ENCODE peak calls at places on chromosomes 4 and X, in five cellular contexts. N, G, Q, U and K are unnamed samples.
A peak's percentile ranks its signal among the peaks of the same experiment; 100 is the strongest.

GRCh38 chr4:138007572-138007971 is 234.6 kb downstream of the SLC7A11 start:
- DNase-seq in N (peak; percentile 44), G (no peak), Q (no peak), U (no peak), K (no peak)

GRCh38 chrX:119174900-119175299 is 47.3 kb upstream of the KIAA1210 start:
- DNase-seq in N (no peak), G (no peak), Q (no peak), U (no peak), K (no peak)

GRCh38 chr4:34953145-34953799 is 1291.0 kb downstream of the ARAP2 start:
- DNase-seq in N (no peak), G (no peak), Q (peak; percentile 30), U (no peak), K (no peak)

GRCh38 chr4:89837385-89837995 is 529 bp upstream of the SNCA start:
- DNase-seq in N (peak; percentile 42), G (peak; percentile 83), Q (peak; percentile 73), U (peak; percentile 84), K (peak; percentile 56)

GRCh38 chr4:2995546-2996265 is 32.3 kb downstream of the GRK4 start:
- DNase-seq in N (no peak), G (no peak), Q (no peak), U (no peak), K (no peak)

GRCh38 chr4:11632488-11632887 is 203.8 kb upstream of the HS3ST1 start:
- DNase-seq in N (peak; percentile 79), G (no peak), Q (no peak), U (no peak), K (no peak)

GRCh38 chr4:159476886-159477285 is 374.0 kb downstream of the RAPGEF2 start:
- DNase-seq in N (no peak), G (no peak), Q (no peak), U (no peak), K (no peak)

GRCh38 chr4:108592674-108592986 is 27.7 kb upstream of the RPL34 start:
- DNase-seq in N (no peak), G (no peak), Q (no peak), U (no peak), K (no peak)

GRCh38 chrX:107701493-107702121 is 73.3 kb downstream of the PRPS1 start:
- DNase-seq in N (no peak), G (peak; percentile 50), Q (no peak), U (no peak), K (no peak)